ENCODE peak calls at places on chromosomes 6 and 20, in six cellular contexts. O, H, T, J, K and V are unnamed samples. For H3K4me1, the result is how much of the 10 kb centered on the place peaks cover.

GRCh38 chr6:166275714-166276166 is 32.5 kb downstream of the PRR18 start:
- DNase-seq in O (peak), H (no peak), T (peak), J (peak), K (peak), V (peak)

GRCh38 chr6:93350774-93351173 is 68.6 kb downstream of the EPHA7 start:
- DNase-seq in O (no peak), H (no peak), T (no peak), J (no peak), K (no peak), V (no peak)

GRCh38 chr6:138028893-138029292 is 78.3 kb downstream of the PERP start:
- DNase-seq in O (no peak), H (no peak), T (no peak), J (no peak), K (no peak), V (no peak)

GRCh38 chr6:163751032-163751525 is 336.6 kb downstream of the QKI start:
- DNase-seq in O (no peak), H (no peak), T (no peak), J (no peak), K (no peak), V (no peak)

GRCh38 chr6:137213331-137213740 is 5.8 kb downstream of the IFNGR1 start:
- DNase-seq in O (no peak), H (no peak), T (no peak), J (no peak), K (no peak), V (no peak)

GRCh38 chr6:111983197-111983596 is 70.7 kb upstream of the CCN6 start:
- DNase-seq in O (no peak), H (no peak), T (no peak), J (no peak), K (no peak), V (no peak)

GRCh38 chr6:8155259-8156012 is 53.1 kb upstream of the EEF1E1 start:
- DNase-seq in O (no peak), H (no peak), T (no peak), J (no peak), K (no peak), V (no peak)

GRCh38 chr6:144612811-144613210 is 327.7 kb downstream of the UTRN start:
- DNase-seq in O (no peak), H (no peak), T (no peak), J (no peak), K (no peak), V (no peak)

GRCh38 chr20:60921021-60921622 is 330.9 kb upstream of the CDH4 start:
- DNase-seq in O (no peak), H (no peak), T (peak), J (no peak), K (peak), V (no peak)

GRCh38 chr6:35343092-35343834 is 905 bp downstream of the PPARD start:
- DNase-seq in O (no peak), H (no peak), T (peak), J (peak), K (peak), V (no peak)

GRCh38 chr6:39380837-39381534 is 58.5 kb upstream of the KCNK16 start:
- DNase-seq in O (no peak), H (no peak), T (no peak), J (no peak), K (no peak), V (no peak)

GRCh38 chr6:123592426-123592825 is 44.3 kb downstream of the TRDN start:
- DNase-seq in O (no peak), H (no peak), T (no peak), J (no peak), K (no peak), V (no peak)
- H3K4me1 ChIP-seq in O (half or more), H (under half), T (under half), J (under half), K (under half), V (under half)

DNA sequence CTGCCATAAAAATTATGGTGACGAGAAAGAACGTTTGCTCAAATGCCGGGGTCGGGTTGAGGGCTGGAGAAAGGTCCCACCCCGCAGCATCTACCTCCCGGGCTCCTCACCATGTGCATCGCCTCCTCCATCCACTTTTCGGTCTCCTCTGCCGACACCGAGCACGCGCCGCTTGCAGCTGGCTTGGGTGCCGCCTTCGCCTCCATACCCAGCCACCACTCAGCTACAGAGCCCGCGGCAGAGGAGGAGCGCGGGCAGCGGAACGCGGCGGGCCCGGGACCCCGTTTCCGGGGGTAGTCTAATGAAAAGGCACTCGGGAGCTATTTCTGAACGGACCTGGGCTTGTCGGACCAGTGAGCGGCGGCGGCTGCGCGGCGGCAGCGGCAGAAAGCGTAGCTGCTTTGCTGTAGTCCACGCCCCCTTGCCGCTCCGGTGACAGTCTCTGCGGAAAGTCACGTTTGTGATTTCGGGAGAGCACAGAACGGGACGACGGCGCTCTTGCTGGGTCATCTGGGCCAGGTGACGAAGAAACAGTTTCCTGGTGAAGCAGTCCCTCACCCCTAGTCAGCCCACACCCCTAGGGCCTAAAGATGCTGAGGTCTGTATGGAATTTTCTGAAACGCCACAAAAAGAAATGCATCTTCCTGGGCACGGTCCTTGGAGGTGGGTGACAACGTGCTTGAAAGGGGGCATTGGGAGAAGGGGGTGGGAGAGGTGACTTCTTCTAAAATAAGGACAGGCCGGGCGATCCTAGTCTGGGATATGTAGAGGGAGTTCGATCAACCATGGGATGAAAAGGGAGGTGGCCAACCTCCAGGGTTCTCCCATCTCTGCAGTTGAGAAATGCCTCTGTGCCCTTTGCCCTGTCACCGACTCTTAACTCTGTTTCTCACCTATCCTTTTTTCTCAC is at the start of the genes ADAT2 and PEX3:
- DNase-seq in O (peak), H (peak), T (peak), J (peak), K (peak), V (peak)
- TF ChIP-seq POLR2A in O (peak), H (peak), T (peak), J (no peak), K (peak), V (peak)

DNA sequence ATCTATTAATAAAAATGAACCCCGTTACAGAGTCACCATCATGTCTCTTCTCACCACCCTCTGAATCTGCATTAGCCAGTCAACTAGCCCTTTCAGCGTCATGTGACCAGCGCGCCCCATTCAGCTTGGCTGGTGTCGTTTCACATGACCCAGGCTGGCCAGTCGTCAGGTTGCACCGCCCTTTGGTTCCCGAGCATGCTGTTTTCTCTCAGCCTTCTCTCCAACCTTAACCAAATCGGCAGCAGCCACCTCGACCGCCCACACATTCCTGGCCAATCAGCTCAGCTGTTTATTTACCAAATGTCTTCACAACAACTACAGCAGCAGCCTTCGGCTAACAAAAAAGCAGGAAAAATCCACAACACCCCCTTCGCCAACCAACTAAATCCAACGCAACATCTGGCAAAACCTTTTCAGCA is 5.6 kb downstream of the SRSF3 start:
- DNase-seq in O (peak), H (no peak), T (peak), J (peak), K (peak), V (no peak)
- H3K4me1 ChIP-seq in O (half or more), H (under half), T (under half), J (half or more), K (under half), V (half or more)

DNA sequence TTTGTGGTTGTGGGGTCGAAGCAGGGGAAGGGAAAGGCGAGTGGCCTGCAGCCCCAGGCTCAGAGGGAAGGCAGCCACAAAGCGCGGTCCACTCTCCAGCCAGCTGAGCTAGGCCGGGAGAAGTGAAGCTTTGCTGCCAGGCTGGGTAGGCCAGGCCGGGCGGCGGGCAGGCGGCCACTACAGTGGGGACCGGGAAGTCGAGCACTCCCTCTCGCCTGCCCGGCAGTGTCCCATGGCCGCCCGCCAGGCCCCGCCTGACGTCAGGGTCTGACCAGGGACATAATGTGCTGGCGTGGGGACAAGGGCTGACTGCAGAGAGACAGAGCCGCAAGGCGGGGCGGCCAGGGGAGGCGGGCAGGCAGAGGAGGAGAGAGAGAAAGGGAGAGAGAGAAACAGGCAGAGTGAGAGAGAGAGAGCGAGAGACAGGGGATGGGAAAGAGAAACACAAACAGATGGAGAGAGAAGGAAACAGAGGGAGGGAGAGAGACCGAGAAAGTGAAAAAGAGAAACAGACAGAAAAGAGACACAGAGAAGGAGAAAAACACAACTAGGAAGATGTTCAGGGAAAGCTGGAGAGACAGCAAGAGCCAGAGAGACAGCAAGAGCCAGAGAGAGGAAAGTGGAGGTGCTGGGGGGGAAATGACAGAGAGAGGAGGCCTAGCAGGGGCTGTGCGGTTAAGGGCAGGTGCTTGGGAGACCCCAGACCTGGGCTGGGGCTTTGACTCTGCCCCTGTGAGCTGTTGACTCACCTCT is 94.5 kb upstream of the PTPN1 start:
- DNase-seq in O (peak), H (no peak), T (peak), J (peak), K (peak), V (peak)
- TF ChIP-seq POLR2A in O (peak), H (no peak), T (peak), J (no peak), K (peak), V (peak)

GRCh38 chr6:16767765-16768514 is 6.7 kb upstream of the ATXN1 start:
- DNase-seq in O (no peak), H (no peak), T (no peak), J (no peak), K (no peak), V (no peak)
- H3K4me1 ChIP-seq in O (under half), H (under half), T (under half), J (under half), K (under half), V (under half)

DNA sequence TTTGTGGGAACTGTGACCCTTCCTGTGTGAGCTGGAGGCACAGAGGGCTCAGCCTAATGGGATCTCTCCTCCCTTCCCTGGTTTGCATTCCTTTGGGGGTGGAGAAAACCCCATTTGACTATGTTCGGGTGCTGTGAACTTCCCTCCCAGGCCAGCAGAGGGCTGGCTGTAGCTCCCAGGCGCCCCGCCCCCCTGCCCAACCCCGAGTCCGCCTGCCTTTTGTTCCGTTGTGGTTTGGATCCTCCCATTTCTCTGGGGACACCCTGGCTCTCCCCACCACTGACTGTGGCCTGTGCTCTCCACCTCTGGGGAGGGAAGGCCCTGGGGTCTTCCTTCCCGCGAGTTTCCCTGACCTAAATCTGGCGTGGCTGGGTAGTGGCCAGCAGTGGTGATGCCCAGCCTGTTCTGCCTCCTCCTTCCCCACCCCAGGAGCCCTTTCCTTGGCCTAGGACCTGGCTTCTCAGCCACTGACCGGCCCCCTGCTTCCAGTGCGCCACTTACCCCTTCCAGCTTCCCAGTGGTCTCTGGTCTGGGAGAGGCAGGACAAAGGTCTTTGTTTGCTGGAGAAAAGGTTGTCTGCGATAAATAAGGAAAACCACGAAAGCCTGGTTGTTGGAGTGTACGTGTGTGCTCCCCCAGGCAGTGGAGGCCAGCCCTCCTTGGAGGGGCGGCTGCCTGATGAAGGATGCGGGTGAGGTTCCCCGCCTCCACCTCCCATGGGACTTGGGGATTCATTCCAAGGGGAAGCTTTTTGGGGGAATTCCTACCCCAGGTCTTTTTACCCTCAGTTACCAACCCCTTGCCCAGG is 5.0 kb downstream of the VEGFA start:
- DNase-seq in O (peak), H (no peak), T (peak), J (peak), K (peak), V (peak)
- TF ChIP-seq POLR2A in O (peak), H (no peak), T (no peak), J (no peak), K (no peak), V (no peak)

GRCh38 chr6:56841372-56841749 is 113.5 kb upstream of the BEND6 start:
- DNase-seq in O (no peak), H (no peak), T (no peak), J (no peak), K (no peak), V (no peak)
- H3K4me1 ChIP-seq in O (under half), H (under half), T (under half), J (under half), K (under half), V (under half)

DNA sequence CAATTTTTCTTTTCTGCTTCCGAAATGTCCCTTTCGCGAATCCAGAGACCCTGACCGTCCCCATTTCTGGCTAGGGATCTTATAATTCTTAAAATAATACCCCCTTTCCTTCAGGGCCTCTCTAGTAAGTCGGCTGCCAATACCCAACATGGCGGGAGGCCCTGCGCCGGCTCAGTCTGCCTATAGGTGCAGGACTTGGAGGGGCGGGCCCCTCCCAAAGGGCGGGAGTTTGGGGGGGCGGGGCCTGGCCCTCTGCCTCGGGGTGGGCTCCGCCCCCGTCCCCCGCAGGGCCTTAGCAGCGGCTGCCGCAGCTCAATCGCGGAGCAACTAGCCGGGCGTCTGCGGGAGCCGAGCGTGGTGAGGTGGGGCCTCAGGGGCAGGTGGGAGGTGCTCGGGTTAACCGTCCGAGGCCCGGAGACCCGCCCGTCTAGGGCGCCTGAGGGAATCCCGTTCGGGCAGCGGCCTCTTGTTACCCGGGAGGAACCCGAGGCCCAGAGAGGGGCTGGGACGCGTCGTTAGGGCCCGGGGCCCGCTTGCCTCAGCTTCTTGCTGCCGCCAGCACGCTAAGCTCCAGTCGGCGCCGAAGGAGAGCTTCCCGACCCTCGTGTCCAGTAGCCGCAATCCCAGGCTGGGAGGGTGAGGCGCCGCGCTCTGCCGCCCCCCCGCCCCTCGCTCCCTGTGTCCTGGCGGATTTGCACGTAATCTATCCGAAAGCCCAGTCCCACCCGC is at the start of gene CEP250:
- DNase-seq in O (peak), H (peak), T (peak), J (peak), K (peak), V (peak)
- TF ChIP-seq POLR2A in O (peak), H (peak), T (no peak), J (no peak), K (peak), V (peak)

DNA sequence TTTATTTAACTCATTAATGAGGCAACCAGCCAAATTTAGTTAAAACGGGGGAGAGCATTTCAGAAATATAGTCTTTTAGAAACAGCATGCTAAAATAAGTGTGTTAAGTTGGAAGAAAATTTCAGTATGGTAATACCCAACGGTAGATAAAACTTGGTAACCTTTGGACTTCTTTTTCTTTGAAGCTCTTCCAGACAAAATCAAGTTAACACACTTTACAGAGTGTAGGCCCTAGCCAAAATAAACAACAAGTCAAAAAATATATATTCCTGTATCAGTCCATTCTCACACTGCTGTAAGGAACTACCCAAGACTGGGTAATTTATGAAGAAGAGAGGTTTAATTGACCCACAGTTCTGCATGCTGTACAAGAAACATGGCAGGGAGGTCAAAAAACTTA is 279.6 kb downstream of the HIVEP2 start:
- DNase-seq in O (no peak), H (no peak), T (no peak), J (no peak), K (no peak), V (no peak)
- H3K4me1 ChIP-seq in O (under half), H (under half), T (under half), J (under half), K (under half), V (under half)

GRCh38 chr6:2999621-3000455 is at the start of gene NQO2:
- DNase-seq in O (peak), H (peak), T (peak), J (peak), K (peak), V (peak)
- TF ChIP-seq POLR2A in O (peak), H (peak), T (peak), J (no peak), K (peak), V (peak)